ENCODE peak calls at places on chromosomes 12 and 14, in seven cellular contexts. One of them, this sample, is unnamed.

GRCh38 chr14:66233571-66233970 is 252.6 kb upstream of the CCDC196 start:
- DNase-seq in cardiac muscle cell: no peak
- DNase-seq in thyroid gland: no peak
- DNase-seq in NCI-H2107: no peak
- DNase-seq in stimulated activated CD8-positive, alpha-beta memory T cell treated with anti-CD3 and anti-CD28 coated beads, Interleukin-4, amount 100 ng/mL, for 24 hours: no peak
- DNase-seq in fibroblast of lung: no peak
- DNase-seq in KBM-7: no peak
- DNase-seq in this sample: no peak

GRCh38 chr12:132173135-132174014 is 29.1 kb downstream of the NOC4L start:
- DNase-seq in cardiac muscle cell: no peak
- DNase-seq in thyroid gland: no peak
- DNase-seq in NCI-H2107: no peak
- DNase-seq in stimulated activated CD8-positive, alpha-beta memory T cell treated with anti-CD3 and anti-CD28 coated beads, Interleukin-4, amount 100 ng/mL, for 24 hours: no peak
- DNase-seq in fibroblast of lung: no peak
- DNase-seq in KBM-7: peak
- DNase-seq in this sample: no peak

GRCh38 chr12:19778822-19779221 is 339.5 kb downstream of the AEBP2 start:
- DNase-seq in cardiac muscle cell: no peak
- DNase-seq in thyroid gland: no peak
- DNase-seq in NCI-H2107: no peak
- DNase-seq in stimulated activated CD8-positive, alpha-beta memory T cell treated with anti-CD3 and anti-CD28 coated beads, Interleukin-4, amount 100 ng/mL, for 24 hours: no peak
- DNase-seq in fibroblast of lung: no peak
- DNase-seq in KBM-7: no peak
- DNase-seq in this sample: no peak

GRCh38 chr12:46933947-46934346 is 108.2 kb upstream of the SLC38A4 start:
- DNase-seq in cardiac muscle cell: peak
- DNase-seq in thyroid gland: no peak
- DNase-seq in NCI-H2107: no peak
- DNase-seq in stimulated activated CD8-positive, alpha-beta memory T cell treated with anti-CD3 and anti-CD28 coated beads, Interleukin-4, amount 100 ng/mL, for 24 hours: no peak
- DNase-seq in fibroblast of lung: peak
- DNase-seq in KBM-7: peak
- DNase-seq in this sample: no peak

GRCh38 chr14:91889477-91890211 is 22.3 kb upstream of the TC2N start:
- DNase-seq in cardiac muscle cell: no peak
- DNase-seq in thyroid gland: peak
- DNase-seq in NCI-H2107: no peak
- DNase-seq in stimulated activated CD8-positive, alpha-beta memory T cell treated with anti-CD3 and anti-CD28 coated beads, Interleukin-4, amount 100 ng/mL, for 24 hours: no peak
- DNase-seq in fibroblast of lung: no peak
- DNase-seq in KBM-7: no peak
- DNase-seq in this sample: no peak

GRCh38 chr14:37411079-37411735 is 183.8 kb downstream of the FOXA1 start:
- DNase-seq in cardiac muscle cell: no peak
- DNase-seq in thyroid gland: no peak
- DNase-seq in NCI-H2107: no peak
- DNase-seq in stimulated activated CD8-positive, alpha-beta memory T cell treated with anti-CD3 and anti-CD28 coated beads, Interleukin-4, amount 100 ng/mL, for 24 hours: no peak
- DNase-seq in fibroblast of lung: no peak
- DNase-seq in KBM-7: no peak
- DNase-seq in this sample: no peak

GRCh38 chr12:12716151-12716844 is 870 bp upstream of the CDKN1B start:
- DNase-seq in cardiac muscle cell: no peak
- DNase-seq in thyroid gland: peak
- DNase-seq in NCI-H2107: no peak
- DNase-seq in stimulated activated CD8-positive, alpha-beta memory T cell treated with anti-CD3 and anti-CD28 coated beads, Interleukin-4, amount 100 ng/mL, for 24 hours: no peak
- DNase-seq in fibroblast of lung: peak
- DNase-seq in KBM-7: peak
- DNase-seq in this sample: peak

GRCh38 chr14:103488960-103489359 is 33.7 kb downstream of the CKB start:
- DNase-seq in cardiac muscle cell: no peak
- DNase-seq in thyroid gland: no peak
- DNase-seq in NCI-H2107: no peak
- DNase-seq in stimulated activated CD8-positive, alpha-beta memory T cell treated with anti-CD3 and anti-CD28 coated beads, Interleukin-4, amount 100 ng/mL, for 24 hours: no peak
- DNase-seq in fibroblast of lung: peak
- DNase-seq in KBM-7: no peak
- DNase-seq in this sample: no peak

GRCh38 chr14:23434488-23435219 is 806 bp downstream of the MYH7 start:
- DNase-seq in cardiac muscle cell: no peak
- DNase-seq in thyroid gland: no peak
- DNase-seq in NCI-H2107: no peak
- DNase-seq in stimulated activated CD8-positive, alpha-beta memory T cell treated with anti-CD3 and anti-CD28 coated beads, Interleukin-4, amount 100 ng/mL, for 24 hours: no peak
- DNase-seq in fibroblast of lung: no peak
- DNase-seq in KBM-7: no peak
- DNase-seq in this sample: peak

GRCh38 chr14:48008646-48009045 is 333.2 kb upstream of the MDGA2 start:
- DNase-seq in cardiac muscle cell: no peak
- DNase-seq in thyroid gland: no peak
- DNase-seq in NCI-H2107: no peak
- DNase-seq in stimulated activated CD8-positive, alpha-beta memory T cell treated with anti-CD3 and anti-CD28 coated beads, Interleukin-4, amount 100 ng/mL, for 24 hours: no peak
- DNase-seq in fibroblast of lung: no peak
- DNase-seq in KBM-7: no peak
- DNase-seq in this sample: no peak

GRCh38 chr12:2785017-2785416 is 9.8 kb upstream of the FKBP4 start:
- DNase-seq in cardiac muscle cell: no peak
- DNase-seq in thyroid gland: no peak
- DNase-seq in NCI-H2107: no peak
- DNase-seq in stimulated activated CD8-positive, alpha-beta memory T cell treated with anti-CD3 and anti-CD28 coated beads, Interleukin-4, amount 100 ng/mL, for 24 hours: no peak
- DNase-seq in fibroblast of lung: no peak
- DNase-seq in KBM-7: no peak
- DNase-seq in this sample: no peak

GRCh38 chr14:105857223-105857815 is 330.9 kb downstream of the TMEM121 start:
- DNase-seq in cardiac muscle cell: no peak
- DNase-seq in thyroid gland: no peak
- DNase-seq in NCI-H2107: no peak
- DNase-seq in stimulated activated CD8-positive, alpha-beta memory T cell treated with anti-CD3 and anti-CD28 coated beads, Interleukin-4, amount 100 ng/mL, for 24 hours: no peak
- DNase-seq in fibroblast of lung: no peak
- DNase-seq in KBM-7: no peak
- DNase-seq in this sample: peak